ENCODE peak calls at places on chromosomes 4 and X, in four cellular contexts. B is GM04503, L is NCI-H1105 treated with DMSO at 0.1 percent for 48 hours, O is GM23248. H is an unnamed sample.

GRCh38 chr4:1604706-1605205 is 79.4 kb downstream of the FAM53A start:
- DNase-seq in B (no peak), L (peak), O (no peak), H (no peak)

GRCh38 chrX:43269201-43269600 is 386.9 kb upstream of the MAOA start:
- DNase-seq in B (no peak), L (no peak), O (no peak), H (no peak)

GRCh38 chr4:71126719-71127118 is 133.3 kb downstream of the DCK start:
- DNase-seq in B (peak), L (no peak), O (peak), H (no peak)

GRCh38 chr4:121764303-121764701 is 662 bp downstream of the SMIM43 start:
- DNase-seq in B (no peak), L (no peak), O (no peak), H (no peak)

GRCh38 chr4:55635760-55636621 is at the start of gene NMU:
- DNase-seq in B (no peak), L (peak), O (peak), H (no peak)

GRCh38 chr4:183959349-183959748 is 54.2 kb downstream of the STOX2 start:
- DNase-seq in B (no peak), L (no peak), O (no peak), H (no peak)

GRCh38 chrX:31499120-31499519 is 427.3 kb upstream of the FTHL17 start:
- DNase-seq in B (no peak), L (no peak), O (peak), H (no peak)

GRCh38 chr4:140250989-140251552 is 97.1 kb upstream of the MAML3 start:
- DNase-seq in B (no peak), L (no peak), O (peak), H (no peak)

GRCh38 chr4:14652522-14652921 is 349.8 kb upstream of the CPEB2 start:
- DNase-seq in B (no peak), L (no peak), O (no peak), H (no peak)

GRCh38 chr4:41632481-41633073 is 94.6 kb downstream of the LIMCH1 start:
- DNase-seq in B (peak), L (no peak), O (peak), H (no peak)

GRCh38 chr4:25180524-25181131 is 20.4 kb upstream of the SEPSECS start:
- DNase-seq in B (no peak), L (peak), O (peak), H (no peak)

GRCh38 chr4:71709961-71710360 is 73.9 kb downstream of the GC start:
- DNase-seq in B (no peak), L (no peak), O (peak), H (no peak)

GRCh38 chrX:78011846-78012245 is 42.4 kb upstream of the PGAM4 start:
- DNase-seq in B (no peak), L (no peak), O (peak), H (no peak)

GRCh38 chr4:183838987-183839712 is 66.0 kb upstream of the STOX2 start:
- DNase-seq in B (no peak), L (no peak), O (peak), H (no peak)

GRCh38 chr4:140359571-140360427 is 13.6 kb upstream of the SCOC start:
- DNase-seq in B (no peak), L (peak), O (peak), H (peak)

GRCh38 chr4:89142691-89143669 is 31.6 kb downstream of the TIGD2 start:
- DNase-seq in B (no peak), L (no peak), O (no peak), H (no peak)

GRCh38 chr4:100984901-100985300 is 362.4 kb downstream of the PPP3CA start:
- DNase-seq in B (peak), L (no peak), O (peak), H (no peak)

GRCh38 chrX:69285401-69285871 is 120.2 kb upstream of the PJA1 start:
- DNase-seq in B (no peak), L (no peak), O (peak), H (no peak)

GRCh38 chr4:98293089-98293887 is 32.1 kb downstream of the RAP1GDS1 start:
- DNase-seq in B (no peak), L (no peak), O (no peak), H (peak)